ENCODE peak calls at places on chromosome 19, in four cellular contexts. K is colonic mucosa; P is CD8-positive, alpha-beta T cell; T is PC-3. B is an unnamed sample.

GRCh38 chr19:13619203-13619632 is 112.9 kb upstream of the CACNA1A start:
- DNase-seq in K (no peak), P (no peak), T (no peak), B (no peak)

GRCh38 chr19:23393121-23393520 is 2.1 kb downstream of the ZNF91 start:
- DNase-seq in K (no peak), P (no peak), T (peak), B (no peak)

GRCh38 chr19:57850553-57851017 is 926 bp downstream of the ZNF587 start:
- DNase-seq in K (peak), P (no peak), T (peak), B (no peak)

GRCh38 chr19:16417660-16418596 is 53.8 kb downstream of the EPS15L1 start:
- DNase-seq in K (peak), P (peak), T (peak), B (peak)

GRCh38 chr19:31254611-31255010 is 94.6 kb downstream of the TSHZ3 start:
- DNase-seq in K (no peak), P (no peak), T (no peak), B (no peak)

GRCh38 chr19:3945838-3946237 is 13.0 kb downstream of the NMRK2 start:
- DNase-seq in K (no peak), P (no peak), T (no peak), B (no peak)

GRCh38 chr19:32351807-32352630 is 6.6 kb downstream of the ZNF507 start:
- DNase-seq in K (no peak), P (no peak), T (peak), B (no peak)

GRCh38 chr19:17021328-17021727 is 5.3 kb downstream of the CPAMD8 start:
- DNase-seq in K (no peak), P (no peak), T (no peak), B (no peak)

GRCh38 chr19:48333467-48334384 is 8.4 kb downstream of the EMP3 start:
- DNase-seq in K (peak), P (peak), T (peak), B (peak)

GRCh38 chr19:11538232-11539036 is at the start of gene CNN1:
- DNase-seq in K (no peak), P (no peak), T (no peak), B (no peak)

GRCh38 chr19:54137913-54138776 is 583 bp downstream of the CNOT3 start:
- DNase-seq in K (peak), P (peak), T (no peak), B (no peak)

GRCh38 chr19:42658148-42658547 is 63.4 kb upstream of the CEACAM8 start:
- DNase-seq in K (no peak), P (no peak), T (no peak), B (no peak)

GRCh38 chr19:7832781-7833180 is 2.8 kb downstream of the EVI5L start:
- DNase-seq in K (no peak), P (no peak), T (no peak), B (no peak)
- H3K27ac ChIP-seq in K (no peak), P (no peak), T (peak), B (peak)

GRCh38 chr19:5851302-5851701 is at the start of gene FUT3:
- DNase-seq in K (peak), P (no peak), T (peak), B (no peak)
- H3K27ac ChIP-seq in K (peak), P (no peak), T (peak), B (no peak)

GRCh38 chr19:1853295-1854031 is 5.2 kb upstream of the REXO1 start:
- DNase-seq in K (peak), P (peak), T (peak), B (peak)
- H3K27ac ChIP-seq in K (peak), P (peak), T (no peak), B (no peak)

GRCh38 chr19:49862411-49863253 is 4.7 kb downstream of the PNKP start:
- DNase-seq in K (peak), P (no peak), T (no peak), B (no peak)
- H3K27ac ChIP-seq in K (no peak), P (no peak), T (no peak), B (no peak)

DNA sequence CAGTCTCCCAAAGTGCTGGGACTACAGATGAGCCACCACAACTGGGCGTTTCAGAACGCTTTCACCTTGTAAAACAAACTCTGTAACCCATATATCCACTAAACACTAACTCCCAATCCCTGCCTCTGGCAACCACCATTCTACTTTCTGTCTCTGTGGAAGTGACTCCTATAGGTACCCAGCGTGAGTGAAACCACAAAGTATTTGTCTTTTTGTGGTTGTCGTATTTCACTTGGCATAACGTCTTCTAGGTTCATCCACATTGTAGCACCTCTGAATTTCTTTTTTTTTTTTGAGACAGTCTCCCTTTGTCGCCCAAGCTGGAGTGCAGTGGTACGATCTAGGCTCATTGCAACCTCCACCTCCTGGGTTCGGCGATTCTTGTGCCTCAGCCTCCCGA is 44.8 kb downstream of the BRD4 start:
- DNase-seq in K (no peak), P (no peak), T (no peak), B (no peak)
- H3K27ac ChIP-seq in K (no peak), P (no peak), T (no peak), B (no peak)

GRCh38 chr19:41408256-41408655 is 10.6 kb downstream of the BCKDHA start:
- DNase-seq in K (no peak), P (no peak), T (no peak), B (no peak)
- H3K27ac ChIP-seq in K (no peak), P (no peak), T (no peak), B (no peak)

GRCh38 chr19:56142087-56142787 is 1.1 kb downstream of the ZNF444 start:
- DNase-seq in K (peak), P (no peak), T (peak), B (no peak)
- H3K27ac ChIP-seq in K (peak), P (peak), T (peak), B (no peak)

DNA sequence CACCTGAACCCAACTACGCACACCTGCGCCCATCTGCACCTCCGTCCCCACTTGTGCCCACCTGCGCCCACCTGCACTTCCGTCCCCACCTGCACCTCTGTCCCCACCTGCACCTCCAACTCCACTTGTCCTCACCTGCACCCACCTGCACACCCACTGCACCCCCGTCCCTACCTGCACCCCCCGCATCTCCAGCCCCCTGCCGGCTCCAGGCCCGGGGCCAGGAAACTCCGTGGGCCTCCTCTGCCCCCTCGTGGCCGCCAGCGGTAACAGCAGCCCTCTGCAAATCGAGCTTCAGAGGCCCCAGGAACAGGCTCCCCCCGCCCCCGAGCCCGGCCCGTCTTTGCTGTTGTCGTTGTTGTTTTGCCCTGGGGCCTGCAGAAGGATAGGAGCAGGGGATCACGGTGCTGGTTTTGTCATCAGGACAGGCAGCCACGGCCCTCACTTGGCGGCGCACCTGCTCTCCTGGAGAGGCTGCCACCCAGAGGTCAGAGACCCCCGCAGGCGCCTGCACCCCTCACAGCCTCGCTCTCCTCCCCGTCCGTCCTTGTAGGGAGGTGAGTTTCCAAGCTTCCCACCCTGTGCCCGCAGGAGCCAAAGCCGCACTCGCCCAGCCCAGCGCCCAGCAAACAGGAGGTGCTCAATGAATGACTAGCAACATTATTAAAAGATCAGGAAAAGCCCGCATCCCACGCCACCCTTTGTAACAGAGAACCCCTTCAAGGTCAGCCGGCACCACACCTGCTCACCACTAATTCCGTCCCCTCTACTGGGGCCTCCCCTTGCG is 65.4 kb downstream of the GNG7 start:
- DNase-seq in K (peak), P (peak), T (peak), B (peak)
- H3K27ac ChIP-seq in K (no peak), P (no peak), T (no peak), B (peak)

GRCh38 chr19:10422846-10423245 is 2.5 kb downstream of the PDE4A start:
- DNase-seq in K (no peak), P (no peak), T (no peak), B (no peak)

GRCh38 chr19:10421981-10422461 is 1.7 kb downstream of the PDE4A start:
- DNase-seq in K (no peak), P (no peak), T (no peak), B (no peak)

GRCh38 chr19:10421240-10421948 is 1.1 kb downstream of the PDE4A start:
- DNase-seq in K (no peak), P (no peak), T (no peak), B (no peak)

GRCh38 chr19:10427169-10427568 is 6.8 kb downstream of the PDE4A start:
- DNase-seq in K (no peak), P (no peak), T (no peak), B (no peak)

GRCh38 chr19:10424011-10424637 is 3.8 kb downstream of the PDE4A start:
- DNase-seq in K (peak), P (peak), T (peak), B (peak)
- H3K27ac ChIP-seq in K (peak), P (peak), T (no peak), B (no peak)